ENCODE peak calls at places on chromosomes 13 and 19, in eight cellular contexts. One of them, this sample, is unnamed.

GRCh38 chr13:29676941-29677452 is 81.5 kb upstream of the SLC7A1 start:
- DNase-seq in mucosa of descending colon: peak; percentile 48
- DNase-seq in tibial artery: no peak
- DNase-seq in AG10803: peak; percentile 47
- DNase-seq in cardiac fibroblast: no peak
- DNase-seq in HepG2: no peak
- DNase-seq in uterus: no peak
- DNase-seq in kidney epithelial cell: no peak
- DNase-seq in this sample: no peak

GRCh38 chr13:107284168-107284567 is 716.2 kb upstream of the ARGLU1 start:
- DNase-seq in tibial artery: no peak
- DNase-seq in HepG2: no peak
- DNase-seq in cardiac fibroblast: peak; percentile 33
- DNase-seq in kidney epithelial cell: no peak
- DNase-seq in AG10803: no peak
- DNase-seq in uterus: no peak
- DNase-seq in mucosa of descending colon: no peak
- DNase-seq in this sample: no peak

GRCh38 chr13:75635621-75636338 is at the start of gene LMO7:
- DNase-seq in cardiac fibroblast: peak; percentile 55
- DNase-seq in AG10803: peak; percentile 82
- DNase-seq in tibial artery: peak; percentile 45
- DNase-seq in mucosa of descending colon: peak; percentile 50
- DNase-seq in HepG2: peak; percentile 48
- DNase-seq in uterus: no peak
- DNase-seq in kidney epithelial cell: no peak
- DNase-seq in this sample: peak; percentile 74

GRCh38 chr19:19385900-19386339 is 19.6 kb upstream of the GATAD2A start:
- DNase-seq in AG10803: no peak
- DNase-seq in HepG2: no peak
- DNase-seq in kidney epithelial cell: no peak
- DNase-seq in cardiac fibroblast: no peak
- DNase-seq in uterus: no peak
- DNase-seq in mucosa of descending colon: no peak
- DNase-seq in tibial artery: no peak
- DNase-seq in this sample: no peak

GRCh38 chr19:5711713-5712161 is 8.2 kb downstream of the LONP1 start:
- DNase-seq in cardiac fibroblast: no peak
- DNase-seq in mucosa of descending colon: no peak
- DNase-seq in AG10803: no peak
- DNase-seq in kidney epithelial cell: no peak
- DNase-seq in uterus: no peak
- DNase-seq in HepG2: no peak
- DNase-seq in tibial artery: no peak
- DNase-seq in this sample: no peak

GRCh38 chr19:12723643-12724426 is at the start of gene TNPO2:
- DNase-seq in cardiac fibroblast: peak; percentile 70
- DNase-seq in HepG2: peak; percentile 71
- DNase-seq in kidney epithelial cell: peak; percentile 21
- DNase-seq in uterus: peak; percentile 55
- DNase-seq in AG10803: peak; percentile 46
- DNase-seq in tibial artery: peak; percentile 46
- DNase-seq in mucosa of descending colon: peak; percentile 73
- DNase-seq in this sample: peak; percentile 53

GRCh38 chr13:114173753-114174152 is 5.3 kb upstream of the CFAP97D2 start:
- DNase-seq in mucosa of descending colon: no peak
- DNase-seq in tibial artery: no peak
- DNase-seq in uterus: no peak
- DNase-seq in cardiac fibroblast: peak; percentile 12
- DNase-seq in AG10803: peak; percentile 8
- DNase-seq in kidney epithelial cell: no peak
- DNase-seq in HepG2: no peak
- DNase-seq in this sample: no peak

GRCh38 chr19:13153627-13154240 is 3.5 kb downstream of the IER2 start:
- DNase-seq in tibial artery: no peak
- DNase-seq in mucosa of descending colon: peak; percentile 41
- DNase-seq in cardiac fibroblast: peak; percentile 62
- DNase-seq in uterus: peak; percentile 59
- DNase-seq in kidney epithelial cell: no peak
- DNase-seq in HepG2: no peak
- DNase-seq in AG10803: peak; percentile 49
- DNase-seq in this sample: peak; percentile 65

GRCh38 chr13:47798194-47798593 is 202.9 kb downstream of the SUCLA2 start:
- DNase-seq in cardiac fibroblast: no peak
- DNase-seq in HepG2: no peak
- DNase-seq in kidney epithelial cell: no peak
- DNase-seq in mucosa of descending colon: no peak
- DNase-seq in AG10803: no peak
- DNase-seq in uterus: no peak
- DNase-seq in tibial artery: no peak
- DNase-seq in this sample: no peak

GRCh38 chr19:1266116-1266817 is 2.9 kb upstream of the CIRBP start:
- DNase-seq in HepG2: peak; percentile 80
- DNase-seq in AG10803: peak; percentile 85
- DNase-seq in uterus: peak; percentile 92
- DNase-seq in cardiac fibroblast: peak; percentile 89
- DNase-seq in tibial artery: peak; percentile 73
- DNase-seq in kidney epithelial cell: no peak
- DNase-seq in mucosa of descending colon: peak; percentile 93
- DNase-seq in this sample: peak; percentile 93

GRCh38 chr19:7737215-7737614 is 5.3 kb upstream of the CLEC4G start:
- DNase-seq in mucosa of descending colon: no peak
- DNase-seq in HepG2: no peak
- DNase-seq in AG10803: no peak
- DNase-seq in kidney epithelial cell: no peak
- DNase-seq in cardiac fibroblast: no peak
- DNase-seq in uterus: no peak
- DNase-seq in tibial artery: no peak
- DNase-seq in this sample: no peak

GRCh38 chr19:16023558-16023915 is 52.8 kb upstream of the TPM4 start:
- DNase-seq in kidney epithelial cell: no peak
- DNase-seq in AG10803: no peak
- DNase-seq in cardiac fibroblast: no peak
- DNase-seq in tibial artery: no peak
- DNase-seq in mucosa of descending colon: no peak
- DNase-seq in HepG2: no peak
- DNase-seq in uterus: no peak
- DNase-seq in this sample: no peak

GRCh38 chr13:58059624-58060023 is 428.1 kb downstream of the PCDH17 start:
- DNase-seq in kidney epithelial cell: no peak
- DNase-seq in HepG2: no peak
- DNase-seq in tibial artery: no peak
- DNase-seq in AG10803: no peak
- DNase-seq in mucosa of descending colon: no peak
- DNase-seq in cardiac fibroblast: no peak
- DNase-seq in uterus: no peak
- DNase-seq in this sample: no peak

GRCh38 chr13:50713849-50714248 is 129.6 kb downstream of the DLEU7 start:
- DNase-seq in tibial artery: no peak
- DNase-seq in HepG2: no peak
- DNase-seq in kidney epithelial cell: peak; percentile 63
- DNase-seq in AG10803: peak; percentile 92
- DNase-seq in mucosa of descending colon: peak; percentile 25
- DNase-seq in uterus: no peak
- DNase-seq in cardiac fibroblast: peak; percentile 49
- DNase-seq in this sample: no peak

GRCh38 chr13:80196756-80197155 is 144.2 kb downstream of the SPRY2 start:
- DNase-seq in uterus: no peak
- DNase-seq in tibial artery: no peak
- DNase-seq in mucosa of descending colon: no peak
- DNase-seq in kidney epithelial cell: no peak
- DNase-seq in cardiac fibroblast: no peak
- DNase-seq in AG10803: peak; percentile 2
- DNase-seq in HepG2: no peak
- DNase-seq in this sample: no peak

GRCh38 chr13:95524270-95524901 is 28.1 kb upstream of the CLDN10 start:
- DNase-seq in tibial artery: no peak
- DNase-seq in cardiac fibroblast: peak; percentile 68
- DNase-seq in uterus: no peak
- DNase-seq in kidney epithelial cell: no peak
- DNase-seq in mucosa of descending colon: no peak
- DNase-seq in HepG2: no peak
- DNase-seq in AG10803: no peak
- DNase-seq in this sample: no peak

GRCh38 chr19:30870861-30871260 is 478.4 kb downstream of the TSHZ3 start:
- DNase-seq in tibial artery: no peak
- DNase-seq in mucosa of descending colon: peak; percentile 4
- DNase-seq in uterus: no peak
- DNase-seq in cardiac fibroblast: no peak
- DNase-seq in kidney epithelial cell: no peak
- DNase-seq in AG10803: peak; percentile 9
- DNase-seq in HepG2: no peak
- DNase-seq in this sample: no peak

GRCh38 chr13:29922896-29923295 is 72.5 kb upstream of the UBL3 start:
- DNase-seq in HepG2: no peak
- DNase-seq in AG10803: peak; percentile 79
- DNase-seq in uterus: no peak
- DNase-seq in mucosa of descending colon: no peak
- DNase-seq in tibial artery: no peak
- DNase-seq in kidney epithelial cell: no peak
- DNase-seq in cardiac fibroblast: peak; percentile 62
- DNase-seq in this sample: no peak

GRCh38 chr19:15442142-15442920 is 7.4 kb downstream of the WIZ start:
- DNase-seq in mucosa of descending colon: no peak
- DNase-seq in HepG2: no peak
- DNase-seq in AG10803: no peak
- DNase-seq in uterus: no peak
- DNase-seq in kidney epithelial cell: no peak
- DNase-seq in cardiac fibroblast: no peak
- DNase-seq in tibial artery: no peak
- DNase-seq in this sample: peak; percentile 37

GRCh38 chr13:79675931-79676658 is 195.1 kb downstream of the NDFIP2 start:
- DNase-seq in AG10803: no peak
- DNase-seq in HepG2: no peak
- DNase-seq in cardiac fibroblast: no peak
- DNase-seq in tibial artery: no peak
- DNase-seq in uterus: no peak
- DNase-seq in kidney epithelial cell: no peak
- DNase-seq in mucosa of descending colon: no peak
- DNase-seq in this sample: no peak

GRCh38 chr13:42114912-42115311 is 66.5 kb downstream of the DGKH start:
- DNase-seq in AG10803: no peak
- DNase-seq in cardiac fibroblast: no peak
- DNase-seq in kidney epithelial cell: no peak
- DNase-seq in uterus: no peak
- DNase-seq in HepG2: no peak
- DNase-seq in tibial artery: no peak
- DNase-seq in mucosa of descending colon: no peak
- DNase-seq in this sample: no peak

GRCh38 chr19:54339646-54340358 is 840 bp upstream of the LILRA4 start:
- DNase-seq in mucosa of descending colon: no peak
- DNase-seq in uterus: no peak
- DNase-seq in HepG2: no peak
- DNase-seq in tibial artery: peak; percentile 30
- DNase-seq in kidney epithelial cell: no peak
- DNase-seq in cardiac fibroblast: no peak
- DNase-seq in AG10803: no peak
- DNase-seq in this sample: no peak

GRCh38 chr19:3725121-3725520 is 16.9 kb downstream of the TJP3 start:
- DNase-seq in AG10803: no peak
- DNase-seq in mucosa of descending colon: no peak
- DNase-seq in uterus: no peak
- DNase-seq in tibial artery: no peak
- DNase-seq in kidney epithelial cell: no peak
- DNase-seq in cardiac fibroblast: no peak
- DNase-seq in HepG2: no peak
- DNase-seq in this sample: no peak

GRCh38 chr19:29625316-29625715 is 19.2 kb downstream of the POP4 start:
- DNase-seq in uterus: no peak
- DNase-seq in HepG2: no peak
- DNase-seq in kidney epithelial cell: no peak
- DNase-seq in tibial artery: no peak
- DNase-seq in mucosa of descending colon: no peak
- DNase-seq in AG10803: no peak
- DNase-seq in cardiac fibroblast: no peak
- DNase-seq in this sample: no peak
- TF ChIP-seq CTCF in uterus: no peak
- TF ChIP-seq CTCF in HepG2: no peak
- TF ChIP-seq CTCF in kidney epithelial cell: no peak
- TF ChIP-seq CTCF in tibial artery: no peak
- TF ChIP-seq CTCF in mucosa of descending colon: no peak
- TF ChIP-seq CTCF in AG10803: no peak
- TF ChIP-seq CTCF in cardiac fibroblast: no peak
- TF ChIP-seq CTCF in this sample: no peak

DNA sequence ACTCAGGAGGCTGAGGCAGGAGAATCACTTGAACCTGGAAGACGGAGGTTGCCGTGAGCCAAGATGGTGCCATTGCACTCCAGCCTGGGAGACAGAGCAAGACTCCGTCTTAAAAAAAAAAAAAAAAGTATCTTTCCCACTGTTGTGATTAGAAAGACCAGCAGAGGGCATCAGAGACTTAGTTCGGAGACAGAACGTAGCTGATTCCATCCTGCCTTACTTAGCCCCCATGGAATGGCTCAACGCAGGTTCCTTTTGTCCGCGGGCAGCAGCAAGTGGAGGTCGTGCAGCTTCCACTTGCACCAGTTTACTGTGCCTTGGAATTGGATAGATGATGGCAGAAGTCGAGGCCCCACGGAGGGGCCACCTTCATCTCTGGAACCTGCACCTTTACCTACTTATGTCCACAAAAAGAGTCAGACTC is 8.1 kb downstream of the TIMM29 start:
- DNase-seq in HepG2: peak; percentile 76
- DNase-seq in mucosa of descending colon: peak; percentile 81
- DNase-seq in cardiac fibroblast: peak; percentile 89
- DNase-seq in tibial artery: no peak
- DNase-seq in uterus: no peak
- DNase-seq in kidney epithelial cell: peak; percentile 50
- DNase-seq in AG10803: peak; percentile 80
- DNase-seq in this sample: no peak
- TF ChIP-seq CTCF in HepG2: peak; percentile 87
- TF ChIP-seq CTCF in mucosa of descending colon: peak; percentile 14
- TF ChIP-seq CTCF in cardiac fibroblast: peak; percentile 57
- TF ChIP-seq CTCF in tibial artery: peak; percentile 53
- TF ChIP-seq CTCF in uterus: peak; percentile 75
- TF ChIP-seq CTCF in kidney epithelial cell: peak; percentile 71
- TF ChIP-seq CTCF in AG10803: peak; percentile 76
- TF ChIP-seq CTCF in this sample: peak; percentile 62

DNA sequence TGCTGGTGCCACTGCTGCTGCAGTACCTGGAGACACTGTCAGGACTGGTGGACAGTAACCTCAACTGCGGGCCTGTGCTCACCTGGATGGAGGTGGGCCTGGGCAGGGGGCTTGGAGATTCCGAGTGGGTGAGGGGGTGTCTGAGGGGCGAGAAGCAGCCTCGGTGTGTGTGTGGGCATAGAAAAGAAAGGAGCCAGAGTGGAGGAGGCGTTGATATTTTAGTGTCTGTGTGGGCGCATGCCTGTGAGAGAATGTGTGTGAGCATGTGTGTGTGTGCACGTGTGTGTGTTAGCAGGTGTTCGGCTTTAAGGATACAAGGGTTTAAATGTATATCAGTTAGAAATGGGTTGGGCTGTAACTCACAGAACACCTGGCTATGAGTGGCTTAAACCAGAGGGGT is 3.7 kb downstream of the ARHGAP33 start:
- DNase-seq in mucosa of descending colon: no peak
- DNase-seq in kidney epithelial cell: no peak
- DNase-seq in uterus: no peak
- DNase-seq in tibial artery: no peak
- DNase-seq in cardiac fibroblast: no peak
- DNase-seq in AG10803: no peak
- DNase-seq in HepG2: no peak
- DNase-seq in this sample: no peak
- TF ChIP-seq CTCF in mucosa of descending colon: no peak
- TF ChIP-seq CTCF in kidney epithelial cell: no peak
- TF ChIP-seq CTCF in uterus: no peak
- TF ChIP-seq CTCF in tibial artery: no peak
- TF ChIP-seq CTCF in cardiac fibroblast: no peak
- TF ChIP-seq CTCF in AG10803: no peak
- TF ChIP-seq CTCF in HepG2: no peak
- TF ChIP-seq CTCF in this sample: no peak

GRCh38 chr13:21573920-21574712 is 29.9 kb downstream of the MICU2 start:
- DNase-seq in mucosa of descending colon: no peak
- DNase-seq in AG10803: no peak
- DNase-seq in tibial artery: no peak
- DNase-seq in kidney epithelial cell: no peak
- DNase-seq in HepG2: peak; percentile 47
- DNase-seq in uterus: no peak
- DNase-seq in cardiac fibroblast: no peak
- DNase-seq in this sample: no peak
- TF ChIP-seq CTCF in mucosa of descending colon: no peak
- TF ChIP-seq CTCF in AG10803: no peak
- TF ChIP-seq CTCF in tibial artery: no peak
- TF ChIP-seq CTCF in kidney epithelial cell: no peak
- TF ChIP-seq CTCF in HepG2: no peak
- TF ChIP-seq CTCF in uterus: no peak
- TF ChIP-seq CTCF in cardiac fibroblast: no peak
- TF ChIP-seq CTCF in this sample: no peak